ENCODE peak calls at places on chromosomes 2 and 18, in six cellular contexts. X is effector memory CD4-positive, alpha-beta T cell; Y is adrenal gland; F is neuronal stem cell; R is Karpas-422; O is Peyer's patch. E is an unnamed sample.

GRCh38 chr2:191247381-191248057 is 2.3 kb downstream of the MYO1B start:
- DNase-seq in X (no peak), Y (no peak), F (no peak), R (no peak), O (no peak), E (no peak)

GRCh38 chr2:38394903-38395341 is 17.8 kb upstream of the ATL2 start:
- DNase-seq in X (no peak), Y (no peak), F (no peak), R (peak; percentile 66), O (no peak), E (no peak)

GRCh38 chr2:62354771-62355550 is 151.0 kb downstream of the TMEM17 start:
- DNase-seq in X (no peak), Y (no peak), F (no peak), R (no peak), O (no peak), E (no peak)

GRCh38 chr2:99682280-99683060 is 192.7 kb upstream of the REV1 start:
- DNase-seq in X (no peak), Y (no peak), F (no peak), R (no peak), O (no peak), E (no peak)

GRCh38 chr2:10285191-10285577 is 17.5 kb upstream of the HPCAL1 start:
- DNase-seq in X (no peak), Y (no peak), F (no peak), R (no peak), O (no peak), E (no peak)

GRCh38 chr2:152421521-152422367 is 86.8 kb downstream of the FMNL2 start:
- DNase-seq in X (no peak), Y (peak; percentile 78), F (no peak), R (no peak), O (no peak), E (peak; percentile 63)

GRCh38 chr2:112876971-112877361 is 34.0 kb upstream of the IL37 start:
- DNase-seq in X (no peak), Y (no peak), F (no peak), R (no peak), O (no peak), E (no peak)

GRCh38 chr2:37274354-37274965 is 43.0 kb downstream of the NDUFAF7 start:
- DNase-seq in X (no peak), Y (no peak), F (no peak), R (no peak), O (no peak), E (no peak)

GRCh38 chr2:11812466-11813100 is 66.2 kb downstream of the LPIN1 start:
- DNase-seq in X (no peak), Y (peak; percentile 13), F (no peak), R (no peak), O (no peak), E (no peak)

GRCh38 chr2:134900151-134900550 is 18.5 kb upstream of the CCNT2 start:
- DNase-seq in X (no peak), Y (no peak), F (no peak), R (no peak), O (no peak), E (no peak)

GRCh38 chr2:166924967-166925366 is 36.7 kb downstream of the XIRP2 start:
- DNase-seq in X (no peak), Y (no peak), F (no peak), R (no peak), O (no peak), E (no peak)

GRCh38 chr2:65351234-65351947 is 81.0 kb downstream of the SPRED2 start:
- DNase-seq in X (no peak), Y (no peak), F (no peak), R (no peak), O (no peak), E (no peak)

GRCh38 chr2:8685697-8686358 is 4.0 kb downstream of the ID2 start:
- DNase-seq in X (peak; percentile 65), Y (peak; percentile 77), F (peak; percentile 77), R (peak; percentile 83), O (peak; percentile 65), E (peak; percentile 71)

GRCh38 chr18:23356915-23357421 is 96.1 kb upstream of the RIOK3 start:
- DNase-seq in X (no peak), Y (no peak), F (no peak), R (no peak), O (no peak), E (no peak)

GRCh38 chr18:26548144-26549102 is at the start of gene KCTD1:
- DNase-seq in X (peak; percentile 37), Y (peak; percentile 86), F (peak; percentile 81), R (peak; percentile 92), O (peak; percentile 39), E (peak; percentile 88)

GRCh38 chr2:79596403-79596802 is 83.6 kb downstream of the CTNNA2 start:
- DNase-seq in X (no peak), Y (no peak), F (no peak), R (no peak), O (no peak), E (no peak)

GRCh38 chr2:21263622-21264021 is 139.9 kb downstream of the TDRD15 start:
- DNase-seq in X (no peak), Y (no peak), F (no peak), R (no peak), O (no peak), E (no peak)

GRCh38 chr2:76870011-76870410 is 652.2 kb downstream of the LRRTM4 start:
- DNase-seq in X (no peak), Y (no peak), F (no peak), R (no peak), O (no peak), E (no peak)

GRCh38 chr2:239018291-239019192 is 170.7 kb downstream of the TWIST2 start:
- DNase-seq in X (no peak), Y (no peak), F (no peak), R (no peak), O (no peak), E (no peak)

DNA sequence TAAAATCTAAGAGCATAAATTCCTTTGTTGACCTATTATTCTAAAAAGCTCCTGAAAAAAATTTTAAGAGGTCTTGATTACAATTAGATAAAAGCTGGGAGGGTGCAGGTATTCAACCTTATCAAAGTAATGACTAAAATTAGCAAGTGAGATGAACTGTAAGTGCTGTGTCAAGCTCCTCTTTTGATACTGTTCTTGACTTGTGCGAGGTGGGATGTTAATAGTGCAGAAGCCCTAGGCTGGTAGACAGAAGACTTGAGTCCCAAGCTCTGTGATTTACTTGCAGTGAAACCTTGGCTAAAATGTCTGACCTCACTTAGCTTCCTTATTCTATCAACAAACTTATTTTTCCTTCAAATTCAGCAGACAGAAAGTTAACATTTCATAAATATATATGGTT is 637.5 kb downstream of the DSC3 start:
- DNase-seq in X (no peak), Y (no peak), F (no peak), R (no peak), O (no peak), E (no peak)
- H3K4me1 ChIP-seq in X (no peaks in the 10 kb centered on the region), Y (no peaks in the 10 kb centered on the region), F (no peaks in the 10 kb centered on the region), R (no peaks in the 10 kb centered on the region), O (no peaks in the 10 kb centered on the region), E (no peaks in the 10 kb centered on the region)

DNA sequence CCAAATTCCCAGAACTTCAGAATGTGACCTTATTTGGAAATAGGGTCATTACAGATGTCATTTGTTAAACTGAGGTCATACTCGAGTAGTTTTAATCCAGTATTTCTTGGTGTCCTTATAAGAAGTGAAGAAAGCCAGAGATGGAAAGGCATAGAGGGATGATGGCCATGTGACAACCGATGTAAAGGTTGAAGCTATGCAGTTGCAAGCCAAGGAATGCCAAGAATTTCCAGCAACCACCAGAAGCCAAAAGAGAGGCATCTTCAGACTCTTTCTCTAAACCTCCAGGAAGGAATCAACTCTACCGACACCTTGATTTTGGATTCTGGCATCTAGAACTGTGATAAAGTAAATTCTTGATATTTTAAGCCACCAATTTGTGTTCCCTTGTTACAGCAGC is 242.2 kb downstream of the CDH20 start:
- DNase-seq in X (no peak), Y (no peak), F (no peak), R (no peak), O (no peak), E (no peak)
- H3K9me3 ChIP-seq in X (no peaks in the 10 kb centered on the region), Y (no peaks in the 10 kb centered on the region), F (peaks cover 2% of the 10 kb centered on the region), R (no peaks in the 10 kb centered on the region), O (no peaks in the 10 kb centered on the region), E (peaks cover 2% of the 10 kb centered on the region)

GRCh38 chr2:190216829-190217228 is 102.8 kb downstream of the HIBCH start:
- DNase-seq in X (no peak), Y (peak; percentile 50), F (peak; percentile 37), R (peak; percentile 63), O (no peak), E (no peak)

GRCh38 chr2:190215620-190216019 is 104.0 kb downstream of the HIBCH start:
- DNase-seq in X (no peak), Y (no peak), F (peak; percentile 20), R (no peak), O (no peak), E (no peak)

GRCh38 chr2:190217616-190218015 is 102.0 kb downstream of the HIBCH start:
- DNase-seq in X (no peak), Y (no peak), F (peak; percentile 68), R (no peak), O (no peak), E (no peak)

GRCh38 chr2:190213441-190214335 is 105.9 kb downstream of the HIBCH start:
- DNase-seq in X (no peak), Y (peak; percentile 40), F (no peak), R (no peak), O (no peak), E (no peak)

DNA sequence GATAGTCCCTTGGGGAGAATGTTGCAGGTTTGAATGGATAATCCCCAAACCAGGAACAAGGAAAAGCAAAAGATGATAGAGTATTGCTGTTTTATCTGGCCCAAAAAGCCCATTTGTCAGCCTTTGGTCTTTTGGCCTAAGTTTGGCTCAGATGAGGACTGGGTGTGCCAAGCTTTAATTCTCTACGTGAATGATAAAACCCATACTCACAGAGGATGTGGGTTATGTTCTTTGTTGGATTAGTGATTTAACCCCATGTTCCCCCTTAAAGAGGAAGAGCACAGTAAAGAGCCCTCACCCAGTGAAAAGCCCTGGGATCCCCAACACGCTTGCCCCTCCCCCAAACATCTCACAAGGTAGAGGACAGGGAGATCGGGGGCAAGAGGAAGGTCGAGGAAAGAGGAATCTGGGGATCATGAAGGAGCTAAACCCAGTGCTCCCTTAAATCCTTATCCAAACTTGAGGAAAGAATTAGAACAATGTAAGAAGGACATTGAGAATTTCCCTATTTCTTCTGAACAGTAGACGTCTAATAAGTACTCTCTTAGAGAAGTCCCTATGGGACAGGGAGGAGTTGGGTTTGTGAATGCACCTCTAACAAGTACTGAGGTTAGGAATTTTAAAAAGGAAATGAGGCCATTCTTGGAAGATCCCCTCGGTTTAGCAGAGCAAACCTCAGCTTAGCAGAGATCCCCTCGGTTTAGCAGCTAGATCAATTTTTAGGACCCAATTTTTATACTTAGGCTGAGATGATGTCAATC is 105.0 kb downstream of the HIBCH start:
- DNase-seq in X (no peak), Y (no peak), F (no peak), R (no peak), O (no peak), E (no peak)
- H3K4me3 ChIP-seq in X (no peak overlapping the region), Y (no peak overlapping the region), F (no peak overlapping the region), R (no peak overlapping the region), O (no peak overlapping the region), E (no peak overlapping the region)

GRCh38 chr2:237223208-237223861 is 137.6 kb downstream of the COPS8 start:
- DNase-seq in X (no peak), Y (no peak), F (no peak), R (no peak), O (no peak), E (no peak)

GRCh38 chr2:237229905-237230304 is 144.2 kb downstream of the COPS8 start:
- DNase-seq in X (no peak), Y (no peak), F (no peak), R (no peak), O (no peak), E (no peak)

GRCh38 chr2:237230355-237230754 is 144.7 kb downstream of the COPS8 start:
- DNase-seq in X (no peak), Y (no peak), F (no peak), R (no peak), O (no peak), E (no peak)

GRCh38 chr2:237228226-237228625 is 142.5 kb downstream of the COPS8 start:
- DNase-seq in X (no peak), Y (no peak), F (no peak), R (no peak), O (no peak), E (no peak)

GRCh38 chr2:237227190-237227988 is 141.7 kb downstream of the COPS8 start:
- DNase-seq in X (no peak), Y (no peak), F (no peak), R (no peak), O (no peak), E (no peak)
- H3K4me1 ChIP-seq in X (no peaks in the 10 kb centered on the region), Y (peaks cover 4% of the 10 kb centered on the region), F (no peaks in the 10 kb centered on the region), R (no peaks in the 10 kb centered on the region), O (no peaks in the 10 kb centered on the region), E (no peaks in the 10 kb centered on the region)